ENCODE peak calls at places on chromosome 10, in five cellular contexts. O is adrenal gland; M is activated naive CD8-positive, alpha-beta T cell treated with anti-CD3 and anti-CD28 coated beads for 36 hours; N is mammary epithelial cell; F is AG04450. Q is an unnamed sample.

GRCh38 chr10:122567056-122567660 is 6.6 kb downstream of the DMBT1 start:
- DNase-seq in O (no peak), M (peak; percentile 27), N (peak; percentile 23), F (no peak), Q (no peak)

GRCh38 chr10:77496941-77497420 is 140.6 kb downstream of the KCNMA1 start:
- DNase-seq in O (no peak), M (no peak), N (peak; percentile 78), F (no peak), Q (no peak)

GRCh38 chr10:131977323-131978096 is 4.2 kb downstream of the BNIP3 start:
- DNase-seq in O (no peak), M (no peak), N (no peak), F (no peak), Q (no peak)

GRCh38 chr10:63683686-63684085 is 162.5 kb downstream of the REEP3 start:
- DNase-seq in O (no peak), M (no peak), N (no peak), F (no peak), Q (no peak)

GRCh38 chr10:71857934-71858890 is 7.2 kb upstream of the PSAP start:
- DNase-seq in O (peak; percentile 77), M (no peak), N (no peak), F (no peak), Q (no peak)

GRCh38 chr10:116722736-116723427 is 19.5 kb downstream of the HSPA12A start:
- DNase-seq in O (no peak), M (no peak), N (no peak), F (no peak), Q (no peak)

GRCh38 chr10:101227765-101228681 is 1.2 kb downstream of the LBX1 start:
- DNase-seq in O (no peak), M (no peak), N (peak; percentile 34), F (no peak), Q (no peak)

GRCh38 chr10:102068216-102068615 is 3.1 kb downstream of the HPS6 start:
- DNase-seq in O (no peak), M (no peak), N (no peak), F (no peak), Q (no peak)

GRCh38 chr10:44253769-44254462 is 131.0 kb downstream of the CXCL12 start:
- DNase-seq in O (peak; percentile 64), M (no peak), N (no peak), F (peak; percentile 75), Q (no peak)

GRCh38 chr10:75294518-75294865 is 58.7 kb upstream of the COMTD1 start:
- DNase-seq in O (peak; percentile 79), M (no peak), N (no peak), F (no peak), Q (no peak)